ENCODE peak calls at places on chromosome 7, in seven cellular contexts. One of them, this sample, is unnamed.

GRCh38 chr7:636396-636795 is 90.1 kb upstream of the DNAAF5 start:
- DNase-seq in BJ: no peak
- DNase-seq in CD8-positive, alpha-beta memory T cell: peak; percentile 72
- DNase-seq in H7: peak; percentile 77
- DNase-seq in central memory CD4-positive, alpha-beta T cell: peak; percentile 37
- DNase-seq in left ventricle myocardium superior: no peak
- DNase-seq in endothelial cell: peak; percentile 42
- DNase-seq in this sample: no peak

GRCh38 chr7:111394891-111395290 is 167.4 kb downstream of the IMMP2L start:
- DNase-seq in BJ: no peak
- DNase-seq in CD8-positive, alpha-beta memory T cell: no peak
- DNase-seq in H7: no peak
- DNase-seq in central memory CD4-positive, alpha-beta T cell: no peak
- DNase-seq in left ventricle myocardium superior: no peak
- DNase-seq in endothelial cell: no peak
- DNase-seq in this sample: no peak

GRCh38 chr7:99143853-99144672 is at the start of gene SMURF1:
- DNase-seq in BJ: no peak
- DNase-seq in CD8-positive, alpha-beta memory T cell: peak; percentile 78
- DNase-seq in H7: peak; percentile 94
- DNase-seq in central memory CD4-positive, alpha-beta T cell: peak; percentile 75
- DNase-seq in left ventricle myocardium superior: peak; percentile 87
- DNase-seq in endothelial cell: peak; percentile 73
- DNase-seq in this sample: peak; percentile 61

GRCh38 chr7:67713651-67714050 is 717.0 kb downstream of the TYW1 start:
- DNase-seq in BJ: no peak
- DNase-seq in CD8-positive, alpha-beta memory T cell: no peak
- DNase-seq in H7: no peak
- DNase-seq in central memory CD4-positive, alpha-beta T cell: no peak
- DNase-seq in left ventricle myocardium superior: no peak
- DNase-seq in endothelial cell: no peak
- DNase-seq in this sample: no peak

GRCh38 chr7:12638851-12639467 is 48.5 kb upstream of the ARL4A start:
- DNase-seq in BJ: no peak
- DNase-seq in CD8-positive, alpha-beta memory T cell: no peak
- DNase-seq in H7: no peak
- DNase-seq in central memory CD4-positive, alpha-beta T cell: peak; percentile 49
- DNase-seq in left ventricle myocardium superior: no peak
- DNase-seq in endothelial cell: no peak
- DNase-seq in this sample: no peak

GRCh38 chr7:47873767-47874166 is 74.5 kb downstream of the PKD1L1 start:
- DNase-seq in BJ: peak; percentile 11
- DNase-seq in CD8-positive, alpha-beta memory T cell: no peak
- DNase-seq in H7: no peak
- DNase-seq in central memory CD4-positive, alpha-beta T cell: no peak
- DNase-seq in left ventricle myocardium superior: no peak
- DNase-seq in endothelial cell: no peak
- DNase-seq in this sample: no peak

GRCh38 chr7:141975806-141976523 is 2.4 kb upstream of the TAS2R38 start:
- DNase-seq in BJ: no peak
- DNase-seq in CD8-positive, alpha-beta memory T cell: peak; percentile 57
- DNase-seq in H7: peak; percentile 74
- DNase-seq in central memory CD4-positive, alpha-beta T cell: peak; percentile 45
- DNase-seq in left ventricle myocardium superior: peak; percentile 65
- DNase-seq in endothelial cell: peak; percentile 90
- DNase-seq in this sample: peak; percentile 90

GRCh38 chr7:20132596-20132995 is 84.6 kb downstream of the MACC1 start:
- DNase-seq in BJ: no peak
- DNase-seq in CD8-positive, alpha-beta memory T cell: no peak
- DNase-seq in H7: no peak
- DNase-seq in central memory CD4-positive, alpha-beta T cell: no peak
- DNase-seq in left ventricle myocardium superior: no peak
- DNase-seq in endothelial cell: no peak
- DNase-seq in this sample: no peak

GRCh38 chr7:91082854-91083495 is 181.3 kb upstream of the FZD1 start:
- DNase-seq in BJ: no peak
- DNase-seq in CD8-positive, alpha-beta memory T cell: no peak
- DNase-seq in H7: no peak
- DNase-seq in central memory CD4-positive, alpha-beta T cell: no peak
- DNase-seq in left ventricle myocardium superior: no peak
- DNase-seq in endothelial cell: no peak
- DNase-seq in this sample: no peak

GRCh38 chr7:151244871-151245346 is 3.6 kb downstream of the SMARCD3 start:
- DNase-seq in BJ: no peak
- DNase-seq in CD8-positive, alpha-beta memory T cell: no peak
- DNase-seq in H7: peak; percentile 85
- DNase-seq in central memory CD4-positive, alpha-beta T cell: no peak
- DNase-seq in left ventricle myocardium superior: no peak
- DNase-seq in endothelial cell: no peak
- DNase-seq in this sample: peak; percentile 56

GRCh38 chr7:26532490-26532889 is 240.8 kb downstream of the SNX10 start:
- DNase-seq in BJ: no peak
- DNase-seq in CD8-positive, alpha-beta memory T cell: no peak
- DNase-seq in H7: no peak
- DNase-seq in central memory CD4-positive, alpha-beta T cell: no peak
- DNase-seq in left ventricle myocardium superior: no peak
- DNase-seq in endothelial cell: no peak
- DNase-seq in this sample: no peak

GRCh38 chr7:98137826-98138151 is 31.1 kb downstream of the LMTK2 start:
- DNase-seq in BJ: no peak
- DNase-seq in CD8-positive, alpha-beta memory T cell: no peak
- DNase-seq in H7: no peak
- DNase-seq in central memory CD4-positive, alpha-beta T cell: no peak
- DNase-seq in left ventricle myocardium superior: no peak
- DNase-seq in endothelial cell: no peak
- DNase-seq in this sample: no peak

GRCh38 chr7:106916689-106917088 is 51.6 kb downstream of the PIK3CG start:
- DNase-seq in BJ: peak; percentile 0
- DNase-seq in CD8-positive, alpha-beta memory T cell: no peak
- DNase-seq in H7: no peak
- DNase-seq in central memory CD4-positive, alpha-beta T cell: no peak
- DNase-seq in left ventricle myocardium superior: no peak
- DNase-seq in endothelial cell: no peak
- DNase-seq in this sample: no peak

GRCh38 chr7:112143567-112143966 is 62.6 kb downstream of the DOCK4 start:
- DNase-seq in BJ: no peak
- DNase-seq in CD8-positive, alpha-beta memory T cell: no peak
- DNase-seq in H7: no peak
- DNase-seq in central memory CD4-positive, alpha-beta T cell: no peak
- DNase-seq in left ventricle myocardium superior: peak; percentile 41
- DNase-seq in endothelial cell: no peak
- DNase-seq in this sample: no peak

GRCh38 chr7:36084485-36085091 is 68.5 kb upstream of the EEPD1 start:
- DNase-seq in BJ: peak; percentile 14
- DNase-seq in CD8-positive, alpha-beta memory T cell: no peak
- DNase-seq in H7: peak; percentile 79
- DNase-seq in central memory CD4-positive, alpha-beta T cell: no peak
- DNase-seq in left ventricle myocardium superior: peak; percentile 69
- DNase-seq in endothelial cell: peak; percentile 50
- DNase-seq in this sample: peak; percentile 80

GRCh38 chr7:78018541-78019456 is 220.2 kb downstream of the PHTF2 start:
- DNase-seq in BJ: no peak
- DNase-seq in CD8-positive, alpha-beta memory T cell: no peak
- DNase-seq in H7: no peak
- DNase-seq in central memory CD4-positive, alpha-beta T cell: no peak
- DNase-seq in left ventricle myocardium superior: peak; percentile 57
- DNase-seq in endothelial cell: no peak
- DNase-seq in this sample: no peak

GRCh38 chr7:50619684-50620083 is 54.5 kb upstream of the DDC start:
- DNase-seq in BJ: no peak
- DNase-seq in CD8-positive, alpha-beta memory T cell: no peak
- DNase-seq in H7: no peak
- DNase-seq in central memory CD4-positive, alpha-beta T cell: no peak
- DNase-seq in left ventricle myocardium superior: no peak
- DNase-seq in endothelial cell: no peak
- DNase-seq in this sample: no peak

GRCh38 chr7:11524476-11525398 is 307.3 kb downstream of the THSD7A start:
- DNase-seq in BJ: no peak
- DNase-seq in CD8-positive, alpha-beta memory T cell: no peak
- DNase-seq in H7: no peak
- DNase-seq in central memory CD4-positive, alpha-beta T cell: no peak
- DNase-seq in left ventricle myocardium superior: no peak
- DNase-seq in endothelial cell: no peak
- DNase-seq in this sample: no peak

GRCh38 chr7:11795231-11795630 is 36.8 kb downstream of the THSD7A start:
- DNase-seq in BJ: no peak
- DNase-seq in CD8-positive, alpha-beta memory T cell: no peak
- DNase-seq in H7: no peak
- DNase-seq in central memory CD4-positive, alpha-beta T cell: no peak
- DNase-seq in left ventricle myocardium superior: no peak
- DNase-seq in endothelial cell: no peak
- DNase-seq in this sample: no peak

GRCh38 chr7:111438369-111439289 is 123.7 kb downstream of the IMMP2L start:
- DNase-seq in BJ: no peak
- DNase-seq in CD8-positive, alpha-beta memory T cell: no peak
- DNase-seq in H7: no peak
- DNase-seq in central memory CD4-positive, alpha-beta T cell: no peak
- DNase-seq in left ventricle myocardium superior: no peak
- DNase-seq in endothelial cell: no peak
- DNase-seq in this sample: no peak

GRCh38 chr7:48148311-48148710 is 22.9 kb upstream of the ABCA13 start:
- DNase-seq in BJ: no peak
- DNase-seq in CD8-positive, alpha-beta memory T cell: no peak
- DNase-seq in H7: no peak
- DNase-seq in central memory CD4-positive, alpha-beta T cell: no peak
- DNase-seq in left ventricle myocardium superior: no peak
- DNase-seq in endothelial cell: no peak
- DNase-seq in this sample: no peak

GRCh38 chr7:2108501-2109250 is 124.1 kb downstream of the MAD1L1 start:
- DNase-seq in BJ: no peak
- DNase-seq in CD8-positive, alpha-beta memory T cell: no peak
- DNase-seq in H7: peak; percentile 80
- DNase-seq in central memory CD4-positive, alpha-beta T cell: no peak
- DNase-seq in left ventricle myocardium superior: no peak
- DNase-seq in endothelial cell: no peak
- DNase-seq in this sample: no peak

GRCh38 chr7:141012044-141012685 is 2.6 kb downstream of the MRPS33 start:
- DNase-seq in BJ: no peak
- DNase-seq in CD8-positive, alpha-beta memory T cell: peak; percentile 81
- DNase-seq in H7: peak; percentile 65
- DNase-seq in central memory CD4-positive, alpha-beta T cell: peak; percentile 80
- DNase-seq in left ventricle myocardium superior: peak; percentile 31
- DNase-seq in endothelial cell: peak; percentile 76
- DNase-seq in this sample: peak; percentile 60

GRCh38 chr7:102875700-102876192 is 37.1 kb upstream of the LRRC17 start:
- DNase-seq in BJ: peak; percentile 96
- DNase-seq in CD8-positive, alpha-beta memory T cell: no peak
- DNase-seq in H7: no peak
- DNase-seq in central memory CD4-positive, alpha-beta T cell: no peak
- DNase-seq in left ventricle myocardium superior: no peak
- DNase-seq in endothelial cell: no peak
- DNase-seq in this sample: no peak

GRCh38 chr7:69864283-69864682 is 266.0 kb downstream of the AUTS2 start:
- DNase-seq in BJ: no peak
- DNase-seq in CD8-positive, alpha-beta memory T cell: no peak
- DNase-seq in H7: no peak
- DNase-seq in central memory CD4-positive, alpha-beta T cell: no peak
- DNase-seq in left ventricle myocardium superior: no peak
- DNase-seq in endothelial cell: no peak
- DNase-seq in this sample: no peak

GRCh38 chr7:42082144-42082543 is 154.9 kb downstream of the GLI3 start:
- DNase-seq in BJ: no peak
- DNase-seq in CD8-positive, alpha-beta memory T cell: no peak
- DNase-seq in H7: no peak
- DNase-seq in central memory CD4-positive, alpha-beta T cell: no peak
- DNase-seq in left ventricle myocardium superior: no peak
- DNase-seq in endothelial cell: no peak
- DNase-seq in this sample: no peak

GRCh38 chr7:91846436-91846835 is 34.1 kb downstream of the MTERF1 start:
- DNase-seq in BJ: peak; percentile 9
- DNase-seq in CD8-positive, alpha-beta memory T cell: no peak
- DNase-seq in H7: no peak
- DNase-seq in central memory CD4-positive, alpha-beta T cell: no peak
- DNase-seq in left ventricle myocardium superior: no peak
- DNase-seq in endothelial cell: no peak
- DNase-seq in this sample: no peak

GRCh38 chr7:155660059-155660757 is 15.7 kb downstream of the RBM33 start:
- DNase-seq in BJ: no peak
- DNase-seq in CD8-positive, alpha-beta memory T cell: no peak
- DNase-seq in H7: no peak
- DNase-seq in central memory CD4-positive, alpha-beta T cell: no peak
- DNase-seq in left ventricle myocardium superior: no peak
- DNase-seq in endothelial cell: no peak
- DNase-seq in this sample: no peak

GRCh38 chr7:74061840-74062539 is 21.6 kb upstream of the LIMK1 start:
- DNase-seq in BJ: peak; percentile 58
- DNase-seq in CD8-positive, alpha-beta memory T cell: peak; percentile 90
- DNase-seq in H7: peak; percentile 79
- DNase-seq in central memory CD4-positive, alpha-beta T cell: peak; percentile 80
- DNase-seq in left ventricle myocardium superior: peak; percentile 81
- DNase-seq in endothelial cell: no peak
- DNase-seq in this sample: peak; percentile 61

GRCh38 chr7:100873599-100874299 is 1.2 kb upstream of the SRRT start:
- DNase-seq in BJ: no peak
- DNase-seq in CD8-positive, alpha-beta memory T cell: no peak
- DNase-seq in H7: no peak
- DNase-seq in central memory CD4-positive, alpha-beta T cell: no peak
- DNase-seq in left ventricle myocardium superior: no peak
- DNase-seq in endothelial cell: no peak
- DNase-seq in this sample: no peak

GRCh38 chr7:114026486-114027089 is 107.8 kb upstream of the PPP1R3A start:
- DNase-seq in BJ: peak; percentile 4
- DNase-seq in CD8-positive, alpha-beta memory T cell: no peak
- DNase-seq in H7: no peak
- DNase-seq in central memory CD4-positive, alpha-beta T cell: peak; percentile 47
- DNase-seq in left ventricle myocardium superior: no peak
- DNase-seq in endothelial cell: peak; percentile 43
- DNase-seq in this sample: no peak

GRCh38 chr7:94003446-94004023 is 620 bp downstream of the BET1 start:
- DNase-seq in BJ: no peak
- DNase-seq in CD8-positive, alpha-beta memory T cell: no peak
- DNase-seq in H7: no peak
- DNase-seq in central memory CD4-positive, alpha-beta T cell: no peak
- DNase-seq in left ventricle myocardium superior: no peak
- DNase-seq in endothelial cell: no peak
- DNase-seq in this sample: no peak

GRCh38 chr7:135923700-135924261 is 53.4 kb downstream of the MTPN start:
- DNase-seq in BJ: peak; percentile 70
- DNase-seq in CD8-positive, alpha-beta memory T cell: no peak
- DNase-seq in H7: no peak
- DNase-seq in central memory CD4-positive, alpha-beta T cell: no peak
- DNase-seq in left ventricle myocardium superior: no peak
- DNase-seq in endothelial cell: no peak
- DNase-seq in this sample: no peak

GRCh38 chr7:2488272-2488645 is 12.1 kb upstream of the GRIFIN start:
- DNase-seq in BJ: no peak
- DNase-seq in CD8-positive, alpha-beta memory T cell: no peak
- DNase-seq in H7: no peak
- DNase-seq in central memory CD4-positive, alpha-beta T cell: no peak
- DNase-seq in left ventricle myocardium superior: peak; percentile 74
- DNase-seq in endothelial cell: no peak
- DNase-seq in this sample: no peak

This sample was measured in H9.